ENCODE peak calls at places on chromosome 7, in six cellular contexts. One of them, this sample, is unnamed.
A peak's percentile ranks its signal among the peaks of the same experiment; 100 is the strongest.

GRCh38 chr7:104524836-104525235 is 196.4 kb downstream of the LHFPL3 start:
- DNase-seq in frontal cortex: no peak
- DNase-seq in kidney: no peak
- DNase-seq in HT1080: no peak
- DNase-seq in CD8-positive, alpha-beta T cell: no peak
- DNase-seq in GDM1: no peak
- DNase-seq in this sample: no peak

GRCh38 chr7:119931230-119931824 is 341.6 kb upstream of the KCND2 start:
- DNase-seq in frontal cortex: no peak
- DNase-seq in kidney: no peak
- DNase-seq in HT1080: no peak
- DNase-seq in CD8-positive, alpha-beta T cell: no peak
- DNase-seq in GDM1: no peak
- DNase-seq in this sample: no peak

GRCh38 chr7:74371381-74372059 is 82.2 kb upstream of the GTF2IRD1 start:
- DNase-seq in frontal cortex: no peak
- DNase-seq in kidney: peak; percentile 59
- DNase-seq in HT1080: no peak
- DNase-seq in CD8-positive, alpha-beta T cell: no peak
- DNase-seq in GDM1: no peak
- DNase-seq in this sample: no peak

GRCh38 chr7:142556745-142557144 is 192.5 kb upstream of the PRSS1 start:
- DNase-seq in frontal cortex: no peak
- DNase-seq in kidney: no peak
- DNase-seq in HT1080: peak; percentile 98
- DNase-seq in CD8-positive, alpha-beta T cell: no peak
- DNase-seq in GDM1: peak; percentile 42
- DNase-seq in this sample: no peak

GRCh38 chr7:108535744-108536143 is 9.8 kb upstream of the PNPLA8 start:
- DNase-seq in frontal cortex: no peak
- DNase-seq in kidney: no peak
- DNase-seq in HT1080: no peak
- DNase-seq in CD8-positive, alpha-beta T cell: no peak
- DNase-seq in GDM1: no peak
- DNase-seq in this sample: no peak

GRCh38 chr7:104873346-104873849 is 140.6 kb upstream of the KMT2E start:
- DNase-seq in frontal cortex: no peak
- DNase-seq in kidney: no peak
- DNase-seq in HT1080: no peak
- DNase-seq in CD8-positive, alpha-beta T cell: no peak
- DNase-seq in GDM1: no peak
- DNase-seq in this sample: no peak

GRCh38 chr7:1914743-1915142 is 244.7 kb downstream of the ELFN1 start:
- DNase-seq in frontal cortex: no peak
- DNase-seq in kidney: peak; percentile 37
- DNase-seq in HT1080: no peak
- DNase-seq in CD8-positive, alpha-beta T cell: no peak
- DNase-seq in GDM1: no peak
- DNase-seq in this sample: no peak

GRCh38 chr7:78220754-78221153 is 422.2 kb downstream of the PHTF2 start:
- DNase-seq in frontal cortex: no peak
- DNase-seq in kidney: no peak
- DNase-seq in HT1080: no peak
- DNase-seq in CD8-positive, alpha-beta T cell: no peak
- DNase-seq in GDM1: no peak
- DNase-seq in this sample: no peak

GRCh38 chr7:55365103-55365679 is at the start of gene LANCL2:
- DNase-seq in frontal cortex: peak; percentile 51
- DNase-seq in kidney: no peak
- DNase-seq in HT1080: no peak
- DNase-seq in CD8-positive, alpha-beta T cell: peak; percentile 52
- DNase-seq in GDM1: no peak
- DNase-seq in this sample: no peak

GRCh38 chr7:22934473-22935065 is 79.4 kb downstream of the HYCC1 start:
- DNase-seq in frontal cortex: no peak
- DNase-seq in kidney: no peak
- DNase-seq in HT1080: no peak
- DNase-seq in CD8-positive, alpha-beta T cell: no peak
- DNase-seq in GDM1: no peak
- DNase-seq in this sample: no peak

GRCh38 chr7:135856356-135857144 is 107.9 kb upstream of the FAM180A start:
- DNase-seq in frontal cortex: no peak
- DNase-seq in kidney: no peak
- DNase-seq in HT1080: peak; percentile 62
- DNase-seq in CD8-positive, alpha-beta T cell: no peak
- DNase-seq in GDM1: no peak
- DNase-seq in this sample: no peak

GRCh38 chr7:24882989-24883631 is 96.9 kb downstream of the OSBPL3 start:
- DNase-seq in frontal cortex: no peak
- DNase-seq in kidney: no peak
- DNase-seq in HT1080: peak; percentile 88
- DNase-seq in CD8-positive, alpha-beta T cell: no peak
- DNase-seq in GDM1: no peak
- DNase-seq in this sample: no peak

GRCh38 chr7:99012722-99013121 is 131.2 kb downstream of the SMURF1 start:
- DNase-seq in frontal cortex: no peak
- DNase-seq in kidney: no peak
- DNase-seq in HT1080: no peak
- DNase-seq in CD8-positive, alpha-beta T cell: no peak
- DNase-seq in GDM1: no peak
- DNase-seq in this sample: no peak

GRCh38 chr7:11541330-11541729 is 290.7 kb downstream of the THSD7A start:
- DNase-seq in frontal cortex: no peak
- DNase-seq in kidney: no peak
- DNase-seq in HT1080: no peak
- DNase-seq in CD8-positive, alpha-beta T cell: no peak
- DNase-seq in GDM1: no peak
- DNase-seq in this sample: no peak

GRCh38 chr7:19294629-19295028 is 149.4 kb upstream of the FERD3L start:
- DNase-seq in frontal cortex: no peak
- DNase-seq in kidney: no peak
- DNase-seq in HT1080: peak; percentile 34
- DNase-seq in CD8-positive, alpha-beta T cell: no peak
- DNase-seq in GDM1: no peak
- DNase-seq in this sample: no peak

GRCh38 chr7:142590077-142590476 is 159.2 kb upstream of the PRSS1 start:
- DNase-seq in frontal cortex: no peak
- DNase-seq in kidney: no peak
- DNase-seq in HT1080: no peak
- DNase-seq in CD8-positive, alpha-beta T cell: no peak
- DNase-seq in GDM1: no peak
- DNase-seq in this sample: no peak

GRCh38 chr7:84714765-84715164 is 472.1 kb downstream of the SEMA3D start:
- DNase-seq in frontal cortex: no peak
- DNase-seq in kidney: no peak
- DNase-seq in HT1080: no peak
- DNase-seq in CD8-positive, alpha-beta T cell: no peak
- DNase-seq in GDM1: no peak
- DNase-seq in this sample: no peak

GRCh38 chr7:130959743-130960207 is 225.8 kb upstream of the KLF14 start:
- DNase-seq in frontal cortex: no peak
- DNase-seq in kidney: no peak
- DNase-seq in HT1080: peak; percentile 90
- DNase-seq in CD8-positive, alpha-beta T cell: no peak
- DNase-seq in GDM1: no peak
- DNase-seq in this sample: no peak